ENCODE peak calls at places on chromosome 15, in four cellular contexts. One of them, this sample, is unnamed.

GRCh38 chr15:41915203-41915994 is 21.5 kb upstream of the SPTBN5 start:
- DNase-seq in A549: no peak
- DNase-seq in right atrium auricular region: no peak
- DNase-seq in SK-N-MC: no peak
- DNase-seq in this sample: no peak

GRCh38 chr15:51864408-51865056 is 35.1 kb downstream of the TMOD3 start:
- DNase-seq in A549: no peak
- DNase-seq in right atrium auricular region: no peak
- DNase-seq in SK-N-MC: no peak
- DNase-seq in this sample: no peak

GRCh38 chr15:48541659-48542334 is 103.7 kb downstream of the FBN1 start:
- DNase-seq in A549: no peak
- DNase-seq in right atrium auricular region: no peak
- DNase-seq in SK-N-MC: no peak
- DNase-seq in this sample: peak

GRCh38 chr15:38260077-38260476 is 7.4 kb downstream of the SPRED1 start:
- DNase-seq in A549: no peak
- DNase-seq in right atrium auricular region: no peak
- DNase-seq in SK-N-MC: no peak
- DNase-seq in this sample: peak

GRCh38 chr15:39336926-39337325 is 244.0 kb upstream of the THBS1 start:
- DNase-seq in A549: no peak
- DNase-seq in right atrium auricular region: no peak
- DNase-seq in SK-N-MC: no peak
- DNase-seq in this sample: no peak

GRCh38 chr15:47802216-47802615 is 84.9 kb downstream of the SEMA6D start:
- DNase-seq in A549: no peak
- DNase-seq in right atrium auricular region: no peak
- DNase-seq in SK-N-MC: no peak
- DNase-seq in this sample: no peak

GRCh38 chr15:88950600-88951160 is 37.5 kb upstream of the MFGE8 start:
- DNase-seq in A549: no peak
- DNase-seq in right atrium auricular region: no peak
- DNase-seq in SK-N-MC: no peak
- DNase-seq in this sample: no peak

GRCh38 chr15:51579012-51579411 is 43.6 kb downstream of the DMXL2 start:
- DNase-seq in A549: no peak
- DNase-seq in right atrium auricular region: no peak
- DNase-seq in SK-N-MC: peak
- DNase-seq in this sample: no peak

GRCh38 chr15:27172821-27173220 is 201.8 kb downstream of the GABRG3 start:
- DNase-seq in A549: no peak
- DNase-seq in right atrium auricular region: no peak
- DNase-seq in SK-N-MC: no peak
- DNase-seq in this sample: no peak

GRCh38 chr15:43215961-43216360 is 4.9 kb downstream of the EPB42 start:
- DNase-seq in A549: peak
- DNase-seq in right atrium auricular region: no peak
- DNase-seq in SK-N-MC: no peak
- DNase-seq in this sample: peak

GRCh38 chr15:43214592-43215295 is 6.1 kb downstream of the EPB42 start:
- DNase-seq in A549: no peak
- DNase-seq in right atrium auricular region: no peak
- DNase-seq in SK-N-MC: no peak
- DNase-seq in this sample: no peak

GRCh38 chr15:43220991-43221403 is at the start of gene EPB42:
- DNase-seq in A549: no peak
- DNase-seq in right atrium auricular region: no peak
- DNase-seq in SK-N-MC: no peak
- DNase-seq in this sample: no peak

GRCh38 chr15:43219929-43220886 is 610 bp downstream of the EPB42 start:
- DNase-seq in A549: no peak
- DNase-seq in right atrium auricular region: no peak
- DNase-seq in SK-N-MC: no peak
- DNase-seq in this sample: no peak

DNA sequence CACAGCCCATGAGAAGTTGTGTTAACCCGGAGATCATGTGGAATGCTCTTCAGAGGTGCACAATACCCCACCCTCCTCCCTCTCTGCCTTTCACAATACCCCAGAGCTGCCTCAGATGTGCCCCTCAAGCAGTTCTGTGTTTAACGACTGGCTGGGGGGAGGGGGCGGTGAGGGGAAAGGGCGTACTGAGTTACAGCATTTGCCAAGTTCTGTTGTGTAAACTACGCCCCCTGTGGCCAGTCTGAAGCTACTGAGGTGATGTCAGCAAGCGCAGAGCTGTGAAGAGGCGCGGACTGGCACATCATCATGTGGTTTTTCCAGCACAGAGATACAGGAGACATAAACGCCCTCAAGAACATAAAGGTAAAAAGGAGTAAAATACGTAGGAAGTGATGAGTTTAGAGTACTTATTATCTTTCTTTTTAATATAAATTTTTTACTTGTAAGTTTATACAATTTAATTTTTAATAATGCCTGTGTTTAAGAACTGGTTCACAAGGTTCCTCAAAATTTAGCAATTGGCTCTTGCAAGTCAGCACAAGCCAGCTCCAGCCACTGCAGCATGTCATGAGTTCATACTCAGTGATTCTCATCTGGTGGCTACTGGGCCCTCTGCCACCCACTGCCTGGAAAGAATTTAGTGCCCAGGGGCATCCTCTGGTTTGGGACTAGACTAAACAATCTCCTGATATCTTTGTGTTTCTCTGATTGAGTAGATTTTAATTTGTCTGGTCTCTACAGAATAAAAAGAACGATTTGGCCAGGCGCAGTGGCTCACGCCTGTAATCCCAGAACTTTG is 1.7 kb downstream of the EPB42 start:
- DNase-seq in A549: peak
- DNase-seq in right atrium auricular region: no peak
- DNase-seq in SK-N-MC: no peak
- DNase-seq in this sample: no peak
- H3K27ac ChIP-seq in A549: no peak
- H3K27ac ChIP-seq in right atrium auricular region: no peak
- H3K27ac ChIP-seq in SK-N-MC: no peak
- H3K27ac ChIP-seq in this sample: no peak

GRCh38 chr15:57500979-57501576 is 90.6 kb upstream of the MYZAP start:
- DNase-seq in A549: peak
- DNase-seq in right atrium auricular region: no peak
- DNase-seq in SK-N-MC: no peak
- DNase-seq in this sample: peak

GRCh38 chr15:57503051-57503702 is 88.5 kb upstream of the MYZAP start:
- DNase-seq in A549: peak
- DNase-seq in right atrium auricular region: no peak
- DNase-seq in SK-N-MC: no peak
- DNase-seq in this sample: no peak

GRCh38 chr15:57502116-57502515 is 89.6 kb upstream of the MYZAP start:
- DNase-seq in A549: no peak
- DNase-seq in right atrium auricular region: no peak
- DNase-seq in SK-N-MC: no peak
- DNase-seq in this sample: peak

GRCh38 chr15:57496946-57497944 is 94.5 kb upstream of the MYZAP start:
- DNase-seq in A549: peak
- DNase-seq in right atrium auricular region: no peak
- DNase-seq in SK-N-MC: no peak
- DNase-seq in this sample: no peak

GRCh38 chr15:57500256-57500655 is 91.4 kb upstream of the MYZAP start:
- DNase-seq in A549: no peak
- DNase-seq in right atrium auricular region: no peak
- DNase-seq in SK-N-MC: no peak
- DNase-seq in this sample: no peak
- H3K27ac ChIP-seq in A549: no peak
- H3K27ac ChIP-seq in right atrium auricular region: peak
- H3K27ac ChIP-seq in SK-N-MC: no peak
- H3K27ac ChIP-seq in this sample: no peak

DNA sequence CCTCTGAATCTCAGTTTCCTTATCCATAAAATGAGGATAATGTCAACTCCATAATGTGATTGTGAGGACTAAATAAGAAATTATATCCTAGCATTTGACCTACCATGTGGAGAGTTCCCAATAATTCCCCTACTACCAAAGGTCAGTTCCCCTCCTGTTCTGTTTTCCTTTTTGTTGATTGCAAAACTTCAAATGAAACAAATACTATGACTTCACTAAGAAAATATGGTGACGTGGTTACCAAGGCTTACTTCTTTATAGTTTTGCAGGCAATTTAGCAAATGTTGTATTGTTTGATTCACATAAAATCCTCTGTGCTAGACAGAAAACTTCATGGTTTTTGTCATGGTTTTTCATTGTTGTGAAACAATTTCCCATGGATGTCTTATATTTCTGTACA is 153.8 kb upstream of the RORA start:
- DNase-seq in A549: no peak
- DNase-seq in right atrium auricular region: no peak
- DNase-seq in SK-N-MC: no peak
- DNase-seq in this sample: no peak
- H3K27ac ChIP-seq in A549: no peak
- H3K27ac ChIP-seq in right atrium auricular region: no peak
- H3K27ac ChIP-seq in SK-N-MC: no peak
- H3K27ac ChIP-seq in this sample: peak

GRCh38 chr15:69749797-69750196 is 297.2 kb downstream of the RPLP1 start:
- DNase-seq in A549: peak
- DNase-seq in right atrium auricular region: no peak
- DNase-seq in SK-N-MC: no peak
- DNase-seq in this sample: no peak

GRCh38 chr15:69748700-69749099 is 296.1 kb downstream of the RPLP1 start:
- DNase-seq in A549: no peak
- DNase-seq in right atrium auricular region: no peak
- DNase-seq in SK-N-MC: no peak
- DNase-seq in this sample: no peak

GRCh38 chr15:69747193-69747592 is 294.6 kb downstream of the RPLP1 start:
- DNase-seq in A549: no peak
- DNase-seq in right atrium auricular region: no peak
- DNase-seq in SK-N-MC: no peak
- DNase-seq in this sample: no peak

GRCh38 chr15:69749274-69749673 is 296.7 kb downstream of the RPLP1 start:
- DNase-seq in A549: no peak
- DNase-seq in right atrium auricular region: no peak
- DNase-seq in SK-N-MC: no peak
- DNase-seq in this sample: no peak

DNA sequence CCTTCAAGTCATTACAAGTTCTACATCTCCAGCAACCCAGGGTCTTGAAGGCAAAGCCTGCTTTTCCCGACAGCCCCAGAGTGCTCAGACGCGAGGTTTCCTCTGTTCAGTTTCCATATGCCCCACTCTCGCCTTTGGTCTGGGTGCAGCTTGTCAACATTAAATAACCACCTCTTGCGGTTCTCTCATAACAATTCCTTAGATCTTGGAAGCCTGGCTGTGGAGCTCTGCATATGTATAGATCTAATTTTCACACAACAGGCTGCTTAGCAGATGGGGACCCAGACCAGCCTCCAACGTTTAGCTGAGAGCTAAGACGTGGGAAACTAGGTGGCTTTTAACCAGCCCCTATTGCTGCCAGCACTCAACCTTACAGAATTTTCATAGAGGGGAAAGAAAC is 295.5 kb downstream of the RPLP1 start:
- DNase-seq in A549: no peak
- DNase-seq in right atrium auricular region: no peak
- DNase-seq in SK-N-MC: no peak
- DNase-seq in this sample: no peak
- H3K27ac ChIP-seq in A549: no peak
- H3K27ac ChIP-seq in right atrium auricular region: no peak
- H3K27ac ChIP-seq in SK-N-MC: no peak
- H3K27ac ChIP-seq in this sample: no peak

DNA sequence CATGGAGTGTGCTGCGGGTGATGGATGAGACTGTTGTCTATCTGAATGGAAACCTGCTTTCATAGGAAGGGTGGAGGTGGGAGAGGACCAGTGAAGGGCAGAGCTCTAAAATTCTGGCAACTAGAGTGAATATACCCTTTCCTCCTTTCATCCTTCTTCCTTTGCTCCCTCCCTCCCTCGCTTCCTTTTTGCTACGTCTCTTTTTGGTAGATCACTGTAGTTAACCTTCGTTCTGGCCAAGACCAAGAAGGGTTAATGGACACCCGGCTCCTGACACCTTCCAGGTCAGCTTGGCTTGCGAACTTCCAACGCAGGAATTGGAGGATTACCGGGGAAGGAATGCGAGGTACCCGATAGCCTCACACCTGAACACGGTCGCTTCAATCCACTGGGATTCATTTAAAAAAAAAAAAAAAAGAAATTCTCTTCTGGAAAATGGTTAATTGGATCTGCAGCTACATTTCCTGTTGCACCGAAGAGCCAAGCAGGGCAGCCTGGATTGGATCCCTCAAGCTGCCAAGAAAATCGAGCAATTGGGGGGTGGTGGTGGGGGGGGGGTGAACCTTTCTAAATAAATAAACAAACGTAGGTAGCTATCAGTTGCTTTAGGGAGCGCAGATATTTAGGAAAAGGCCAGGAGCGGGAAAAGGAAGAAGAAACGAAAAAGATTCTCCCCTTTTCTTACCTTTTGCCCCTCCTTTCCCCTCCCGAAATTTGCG is 9.6 kb upstream of the NR2F2 start:
- DNase-seq in A549: no peak
- DNase-seq in right atrium auricular region: no peak
- DNase-seq in SK-N-MC: no peak
- DNase-seq in this sample: no peak
- H3K27ac ChIP-seq in A549: no peak
- H3K27ac ChIP-seq in right atrium auricular region: peak
- H3K27ac ChIP-seq in SK-N-MC: no peak
- H3K27ac ChIP-seq in this sample: peak

GRCh38 chr15:63506537-63507035 is 2.2 kb downstream of the USP3 start:
- DNase-seq in A549: peak
- DNase-seq in right atrium auricular region: no peak
- DNase-seq in SK-N-MC: no peak
- DNase-seq in this sample: no peak

GRCh38 chr15:63509933-63510547 is 5.6 kb downstream of the USP3 start:
- DNase-seq in A549: no peak
- DNase-seq in right atrium auricular region: no peak
- DNase-seq in SK-N-MC: peak
- DNase-seq in this sample: no peak

GRCh38 chr15:63507878-63508818 is 3.8 kb downstream of the USP3 start:
- DNase-seq in A549: no peak
- DNase-seq in right atrium auricular region: no peak
- DNase-seq in SK-N-MC: no peak
- DNase-seq in this sample: no peak

GRCh38 chr15:63510548-63510940 is 6.2 kb downstream of the USP3 start:
- DNase-seq in A549: no peak
- DNase-seq in right atrium auricular region: no peak
- DNase-seq in SK-N-MC: no peak
- DNase-seq in this sample: no peak

GRCh38 chr15:63509056-63509696 is 4.8 kb downstream of the USP3 start:
- DNase-seq in A549: no peak
- DNase-seq in right atrium auricular region: no peak
- DNase-seq in SK-N-MC: no peak
- DNase-seq in this sample: no peak
- H3K27ac ChIP-seq in A549: peak
- H3K27ac ChIP-seq in right atrium auricular region: no peak
- H3K27ac ChIP-seq in SK-N-MC: peak
- H3K27ac ChIP-seq in this sample: no peak

DNA sequence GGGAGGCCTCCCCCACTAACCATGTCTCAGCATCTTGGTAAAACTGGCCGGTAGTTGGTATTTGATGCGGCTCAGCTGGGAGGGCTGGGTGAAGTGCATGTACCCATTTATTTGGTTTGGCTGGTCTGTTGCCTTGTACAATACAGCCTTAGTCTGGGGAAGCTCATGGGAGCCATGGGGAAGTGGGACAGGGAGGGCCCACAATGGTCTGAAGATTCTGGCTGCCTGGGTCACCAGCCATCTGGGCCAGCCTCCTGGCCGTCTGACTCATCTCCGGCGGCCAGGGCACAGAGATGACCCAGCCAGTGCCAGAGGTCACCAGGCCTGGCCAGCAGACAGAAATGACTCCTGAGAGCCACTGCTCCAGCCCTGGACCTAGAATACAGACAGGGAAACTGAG is 51.6 kb upstream of the SMAD6 start:
- DNase-seq in A549: peak
- DNase-seq in right atrium auricular region: peak
- DNase-seq in SK-N-MC: no peak
- DNase-seq in this sample: no peak
- H3K27ac ChIP-seq in A549: no peak
- H3K27ac ChIP-seq in right atrium auricular region: peak
- H3K27ac ChIP-seq in SK-N-MC: no peak
- H3K27ac ChIP-seq in this sample: no peak

This sample was measured in brain microvascular endothelial cell.